ENCODE peak calls at places on chromosomes 2 and 18, in ten cellular contexts. One of them, this sample, is unnamed.
A peak's percentile ranks its signal among the peaks of the same experiment; 100 is the strongest.

GRCh38 chr2:191691016-191691725 is 13.2 kb downstream of the NABP1 start:
- DNase-seq in HFF-Myc: peak; percentile 88
- DNase-seq in ovary: no peak
- DNase-seq in endothelial cell of umbilical vein: peak; percentile 91
- DNase-seq in dorsolateral prefrontal cortex: no peak
- DNase-seq in astrocyte of the spinal cord: peak; percentile 87
- DNase-seq in coronary artery: no peak
- DNase-seq in upper lobe of right lung: no peak
- DNase-seq in body of pancreas: peak; percentile 64
- DNase-seq in WERI-Rb-1: peak; percentile 28
- DNase-seq in this sample: no peak

GRCh38 chr2:208306291-208306690 is 40.2 kb downstream of the PIKFYVE start:
- DNase-seq in coronary artery: no peak
- DNase-seq in endothelial cell of umbilical vein: no peak
- DNase-seq in ovary: no peak
- DNase-seq in upper lobe of right lung: no peak
- DNase-seq in body of pancreas: no peak
- DNase-seq in dorsolateral prefrontal cortex: no peak
- DNase-seq in astrocyte of the spinal cord: peak; percentile 20
- DNase-seq in WERI-Rb-1: no peak
- DNase-seq in HFF-Myc: peak; percentile 36
- DNase-seq in this sample: no peak

GRCh38 chr2:104904889-104905288 is 51.0 kb downstream of the POU3F3 start:
- DNase-seq in body of pancreas: no peak
- DNase-seq in ovary: no peak
- DNase-seq in upper lobe of right lung: no peak
- DNase-seq in coronary artery: no peak
- DNase-seq in endothelial cell of umbilical vein: no peak
- DNase-seq in dorsolateral prefrontal cortex: no peak
- DNase-seq in WERI-Rb-1: no peak
- DNase-seq in astrocyte of the spinal cord: no peak
- DNase-seq in HFF-Myc: no peak
- DNase-seq in this sample: no peak

GRCh38 chr2:96933528-96933927 is 52.9 kb downstream of the FAM178B start:
- DNase-seq in body of pancreas: no peak
- DNase-seq in HFF-Myc: no peak
- DNase-seq in astrocyte of the spinal cord: no peak
- DNase-seq in ovary: no peak
- DNase-seq in dorsolateral prefrontal cortex: no peak
- DNase-seq in WERI-Rb-1: peak; percentile 72
- DNase-seq in coronary artery: no peak
- DNase-seq in endothelial cell of umbilical vein: no peak
- DNase-seq in upper lobe of right lung: no peak
- DNase-seq in this sample: no peak

GRCh38 chr2:40343904-40344303 is 108.0 kb downstream of the SLC8A1 start:
- DNase-seq in upper lobe of right lung: no peak
- DNase-seq in astrocyte of the spinal cord: peak; percentile 67
- DNase-seq in dorsolateral prefrontal cortex: no peak
- DNase-seq in HFF-Myc: no peak
- DNase-seq in body of pancreas: no peak
- DNase-seq in endothelial cell of umbilical vein: no peak
- DNase-seq in WERI-Rb-1: no peak
- DNase-seq in coronary artery: no peak
- DNase-seq in ovary: no peak
- DNase-seq in this sample: no peak

GRCh38 chr18:3236470-3236869 is 11.1 kb upstream of the MYL12A start:
- DNase-seq in upper lobe of right lung: no peak
- DNase-seq in endothelial cell of umbilical vein: no peak
- DNase-seq in coronary artery: no peak
- DNase-seq in dorsolateral prefrontal cortex: no peak
- DNase-seq in ovary: no peak
- DNase-seq in HFF-Myc: no peak
- DNase-seq in WERI-Rb-1: no peak
- DNase-seq in body of pancreas: no peak
- DNase-seq in astrocyte of the spinal cord: no peak
- DNase-seq in this sample: no peak

GRCh38 chr2:47230418-47230817 is 75.3 kb upstream of the STPG4 start:
- DNase-seq in astrocyte of the spinal cord: peak; percentile 70
- DNase-seq in endothelial cell of umbilical vein: no peak
- DNase-seq in HFF-Myc: no peak
- DNase-seq in upper lobe of right lung: no peak
- DNase-seq in ovary: peak; percentile 50
- DNase-seq in coronary artery: peak; percentile 93
- DNase-seq in WERI-Rb-1: no peak
- DNase-seq in body of pancreas: peak; percentile 8
- DNase-seq in dorsolateral prefrontal cortex: no peak
- DNase-seq in this sample: no peak

GRCh38 chr2:191462370-191462769 is 215.6 kb upstream of the NABP1 start:
- DNase-seq in endothelial cell of umbilical vein: no peak
- DNase-seq in WERI-Rb-1: no peak
- DNase-seq in dorsolateral prefrontal cortex: no peak
- DNase-seq in HFF-Myc: no peak
- DNase-seq in upper lobe of right lung: no peak
- DNase-seq in body of pancreas: peak; percentile 80
- DNase-seq in ovary: no peak
- DNase-seq in coronary artery: no peak
- DNase-seq in astrocyte of the spinal cord: no peak
- DNase-seq in this sample: no peak

GRCh38 chr2:20052872-20053281 is 1.4 kb upstream of the LAPTM4A start:
- DNase-seq in astrocyte of the spinal cord: peak; percentile 80
- DNase-seq in HFF-Myc: peak; percentile 53
- DNase-seq in body of pancreas: peak; percentile 63
- DNase-seq in upper lobe of right lung: peak; percentile 85
- DNase-seq in dorsolateral prefrontal cortex: no peak
- DNase-seq in ovary: peak; percentile 67
- DNase-seq in endothelial cell of umbilical vein: peak; percentile 80
- DNase-seq in WERI-Rb-1: peak; percentile 80
- DNase-seq in coronary artery: peak; percentile 77
- DNase-seq in this sample: no peak

GRCh38 chr2:20052229-20052871 is 922 bp upstream of the LAPTM4A start:
- DNase-seq in upper lobe of right lung: no peak
- DNase-seq in endothelial cell of umbilical vein: no peak
- DNase-seq in HFF-Myc: no peak
- DNase-seq in astrocyte of the spinal cord: no peak
- DNase-seq in body of pancreas: no peak
- DNase-seq in WERI-Rb-1: no peak
- DNase-seq in ovary: no peak
- DNase-seq in coronary artery: no peak
- DNase-seq in dorsolateral prefrontal cortex: no peak
- DNase-seq in this sample: no peak

GRCh38 chr2:20050712-20051517 is 513 bp downstream of the LAPTM4A start:
- DNase-seq in HFF-Myc: peak; percentile 48
- DNase-seq in WERI-Rb-1: peak; percentile 81
- DNase-seq in endothelial cell of umbilical vein: peak; percentile 75
- DNase-seq in ovary: peak; percentile 57
- DNase-seq in upper lobe of right lung: no peak
- DNase-seq in astrocyte of the spinal cord: peak; percentile 70
- DNase-seq in dorsolateral prefrontal cortex: peak; percentile 54
- DNase-seq in body of pancreas: peak; percentile 56
- DNase-seq in coronary artery: peak; percentile 76
- DNase-seq in this sample: no peak

GRCh38 chr2:20050104-20050711 is 1.2 kb downstream of the LAPTM4A start:
- DNase-seq in body of pancreas: no peak
- DNase-seq in HFF-Myc: no peak
- DNase-seq in astrocyte of the spinal cord: peak; percentile 68
- DNase-seq in WERI-Rb-1: peak; percentile 30
- DNase-seq in endothelial cell of umbilical vein: peak; percentile 70
- DNase-seq in dorsolateral prefrontal cortex: no peak
- DNase-seq in coronary artery: no peak
- DNase-seq in upper lobe of right lung: no peak
- DNase-seq in ovary: peak; percentile 26
- DNase-seq in this sample: no peak

DNA sequence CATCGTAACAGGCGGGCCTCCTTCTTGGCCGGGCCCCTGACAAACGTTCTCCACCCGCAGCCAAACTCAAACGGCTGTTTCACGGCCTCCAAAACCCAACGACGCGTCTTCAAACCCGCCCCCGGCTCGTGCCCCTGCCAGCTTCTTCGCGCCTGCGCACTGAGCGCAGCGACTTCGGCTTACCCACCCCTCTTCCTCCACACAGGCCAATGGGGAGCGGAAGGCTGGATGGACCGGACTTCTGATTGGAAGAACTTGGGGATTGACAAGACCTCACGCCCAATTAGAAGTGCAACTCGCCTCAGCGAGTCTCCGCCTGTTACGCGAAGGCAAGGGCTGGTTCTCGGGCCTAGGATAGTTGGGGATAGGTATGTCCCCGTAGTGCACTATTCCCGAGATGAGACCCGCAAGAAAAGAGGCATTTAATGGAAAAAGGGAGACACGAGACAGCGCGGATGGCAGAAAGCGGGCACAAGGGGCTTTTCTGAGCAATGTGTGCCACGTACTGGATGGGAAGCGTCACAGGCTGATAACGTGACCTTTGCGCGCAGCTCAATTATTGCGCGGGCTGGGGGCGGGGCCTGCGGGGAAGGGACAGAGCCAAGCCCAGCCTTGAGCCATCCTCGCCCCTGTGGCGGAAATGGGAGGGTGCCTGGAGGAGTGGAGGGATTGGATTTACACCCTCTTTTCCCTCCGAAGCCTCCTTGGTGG is at the start of gene LAPTM4A:
- DNase-seq in astrocyte of the spinal cord: peak; percentile 100
- DNase-seq in ovary: peak; percentile 99
- DNase-seq in dorsolateral prefrontal cortex: peak; percentile 99
- DNase-seq in endothelial cell of umbilical vein: peak; percentile 100
- DNase-seq in HFF-Myc: peak; percentile 100
- DNase-seq in body of pancreas: peak; percentile 98
- DNase-seq in coronary artery: peak; percentile 100
- DNase-seq in WERI-Rb-1: peak; percentile 100
- DNase-seq in upper lobe of right lung: peak; percentile 99
- DNase-seq in this sample: peak; percentile 99
- TF ChIP-seq CTCF in astrocyte of the spinal cord: no peak
- TF ChIP-seq CTCF in ovary: peak; percentile 45
- TF ChIP-seq CTCF in dorsolateral prefrontal cortex: peak; percentile 41
- TF ChIP-seq CTCF in endothelial cell of umbilical vein: no peak
- TF ChIP-seq CTCF in HFF-Myc: no peak
- TF ChIP-seq CTCF in body of pancreas: peak; percentile 53
- TF ChIP-seq CTCF in coronary artery: no peak
- TF ChIP-seq CTCF in WERI-Rb-1: peak; percentile 4
- TF ChIP-seq CTCF in upper lobe of right lung: peak; percentile 10
- TF ChIP-seq CTCF in this sample: no peak

GRCh38 chr2:70570041-70570661 is 16.5 kb upstream of the TGFA start:
- DNase-seq in upper lobe of right lung: no peak
- DNase-seq in astrocyte of the spinal cord: no peak
- DNase-seq in endothelial cell of umbilical vein: no peak
- DNase-seq in coronary artery: no peak
- DNase-seq in HFF-Myc: peak; percentile 24
- DNase-seq in ovary: no peak
- DNase-seq in dorsolateral prefrontal cortex: no peak
- DNase-seq in WERI-Rb-1: no peak
- DNase-seq in body of pancreas: peak; percentile 16
- DNase-seq in this sample: no peak

GRCh38 chr2:70566906-70567305 is 13.3 kb upstream of the TGFA start:
- DNase-seq in upper lobe of right lung: no peak
- DNase-seq in astrocyte of the spinal cord: no peak
- DNase-seq in ovary: no peak
- DNase-seq in endothelial cell of umbilical vein: no peak
- DNase-seq in dorsolateral prefrontal cortex: no peak
- DNase-seq in WERI-Rb-1: no peak
- DNase-seq in body of pancreas: no peak
- DNase-seq in HFF-Myc: no peak
- DNase-seq in coronary artery: no peak
- DNase-seq in this sample: no peak

GRCh38 chr2:70565039-70565731 is 11.6 kb upstream of the TGFA start:
- DNase-seq in body of pancreas: no peak
- DNase-seq in dorsolateral prefrontal cortex: peak; percentile 90
- DNase-seq in HFF-Myc: no peak
- DNase-seq in coronary artery: no peak
- DNase-seq in ovary: no peak
- DNase-seq in upper lobe of right lung: no peak
- DNase-seq in endothelial cell of umbilical vein: no peak
- DNase-seq in astrocyte of the spinal cord: no peak
- DNase-seq in WERI-Rb-1: no peak
- DNase-seq in this sample: no peak

GRCh38 chr2:70566464-70566863 is 12.8 kb upstream of the TGFA start:
- DNase-seq in ovary: no peak
- DNase-seq in endothelial cell of umbilical vein: no peak
- DNase-seq in upper lobe of right lung: no peak
- DNase-seq in astrocyte of the spinal cord: no peak
- DNase-seq in coronary artery: no peak
- DNase-seq in body of pancreas: no peak
- DNase-seq in dorsolateral prefrontal cortex: no peak
- DNase-seq in HFF-Myc: no peak
- DNase-seq in WERI-Rb-1: no peak
- DNase-seq in this sample: no peak

DNA sequence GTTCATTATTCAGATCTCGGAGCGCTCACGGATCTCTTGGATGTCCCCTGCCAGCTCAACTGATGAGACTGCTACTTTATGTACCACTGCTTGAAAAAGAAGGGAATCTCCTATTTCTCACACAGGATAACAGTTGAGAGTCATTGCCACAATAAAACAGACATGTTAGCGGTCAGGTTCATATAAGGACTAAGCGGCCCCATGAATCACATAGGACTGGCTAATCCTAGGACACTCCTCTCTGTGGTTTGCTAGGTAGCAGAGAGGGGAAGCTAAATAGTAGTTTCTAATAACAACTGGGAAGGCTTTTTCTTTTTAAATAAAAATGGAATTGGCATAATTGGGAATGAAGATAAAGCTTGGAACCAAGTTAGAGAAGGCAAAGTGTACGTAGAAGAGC is 15.9 kb upstream of the TGFA start:
- DNase-seq in endothelial cell of umbilical vein: no peak
- DNase-seq in body of pancreas: no peak
- DNase-seq in upper lobe of right lung: no peak
- DNase-seq in dorsolateral prefrontal cortex: no peak
- DNase-seq in WERI-Rb-1: no peak
- DNase-seq in ovary: no peak
- DNase-seq in astrocyte of the spinal cord: no peak
- DNase-seq in coronary artery: no peak
- DNase-seq in HFF-Myc: no peak
- DNase-seq in this sample: no peak
- H3K4me3 ChIP-seq in endothelial cell of umbilical vein: no peak overlapping the region
- H3K4me3 ChIP-seq in body of pancreas: no peak overlapping the region
- H3K4me3 ChIP-seq in upper lobe of right lung: no peak overlapping the region
- H3K4me3 ChIP-seq in dorsolateral prefrontal cortex: no peak overlapping the region
- H3K4me3 ChIP-seq in WERI-Rb-1: no peak overlapping the region
- H3K4me3 ChIP-seq in ovary: no peak overlapping the region
- H3K4me3 ChIP-seq in astrocyte of the spinal cord: no peak overlapping the region
- H3K4me3 ChIP-seq in coronary artery: no peak overlapping the region
- H3K4me3 ChIP-seq in HFF-Myc: no peak overlapping the region
- H3K4me3 ChIP-seq in this sample: no peak overlapping the region

GRCh38 chr2:37812414-37812813 is 112.7 kb upstream of the RMDN2 start:
- DNase-seq in ovary: no peak
- DNase-seq in dorsolateral prefrontal cortex: no peak
- DNase-seq in body of pancreas: no peak
- DNase-seq in HFF-Myc: no peak
- DNase-seq in coronary artery: no peak
- DNase-seq in endothelial cell of umbilical vein: no peak
- DNase-seq in upper lobe of right lung: no peak
- DNase-seq in WERI-Rb-1: no peak
- DNase-seq in astrocyte of the spinal cord: no peak
- DNase-seq in this sample: no peak
- TF ChIP-seq CTCF in ovary: no peak
- TF ChIP-seq CTCF in dorsolateral prefrontal cortex: no peak
- TF ChIP-seq CTCF in body of pancreas: no peak
- TF ChIP-seq CTCF in HFF-Myc: no peak
- TF ChIP-seq CTCF in coronary artery: no peak
- TF ChIP-seq CTCF in endothelial cell of umbilical vein: no peak
- TF ChIP-seq CTCF in upper lobe of right lung: no peak
- TF ChIP-seq CTCF in WERI-Rb-1: no peak
- TF ChIP-seq CTCF in astrocyte of the spinal cord: no peak
- TF ChIP-seq CTCF in this sample: no peak

DNA sequence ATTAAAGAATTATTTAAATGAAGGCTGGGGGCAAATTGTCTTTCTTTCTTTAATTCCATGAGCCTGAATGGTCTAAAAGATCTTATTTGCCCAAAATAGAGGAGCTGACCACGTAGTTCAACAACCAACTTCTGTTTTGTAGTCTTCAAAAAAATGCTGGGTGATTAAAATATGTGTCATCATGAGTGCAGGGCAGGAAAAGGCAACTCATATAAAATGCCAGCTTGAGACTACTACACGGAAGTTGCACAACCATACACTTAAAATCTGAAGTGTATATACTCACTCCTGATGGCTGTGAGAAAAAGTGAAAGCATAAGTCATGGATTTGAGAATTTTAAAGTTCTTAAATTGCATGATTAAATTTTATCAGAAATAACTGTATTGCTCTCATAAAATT is 210.9 kb downstream of the DYM start:
- DNase-seq in WERI-Rb-1: no peak
- DNase-seq in body of pancreas: no peak
- DNase-seq in upper lobe of right lung: no peak
- DNase-seq in astrocyte of the spinal cord: peak; percentile 66
- DNase-seq in endothelial cell of umbilical vein: peak; percentile 71
- DNase-seq in HFF-Myc: peak; percentile 27
- DNase-seq in ovary: no peak
- DNase-seq in coronary artery: no peak
- DNase-seq in dorsolateral prefrontal cortex: no peak
- DNase-seq in this sample: peak; percentile 35
- H3K4me3 ChIP-seq in WERI-Rb-1: no peak overlapping the region
- H3K4me3 ChIP-seq in body of pancreas: no peak overlapping the region
- H3K4me3 ChIP-seq in upper lobe of right lung: no peak overlapping the region
- H3K4me3 ChIP-seq in astrocyte of the spinal cord: no peak overlapping the region
- H3K4me3 ChIP-seq in endothelial cell of umbilical vein: no peak overlapping the region
- H3K4me3 ChIP-seq in HFF-Myc: no peak overlapping the region
- H3K4me3 ChIP-seq in ovary: no peak overlapping the region
- H3K4me3 ChIP-seq in coronary artery: no peak overlapping the region
- H3K4me3 ChIP-seq in dorsolateral prefrontal cortex: no peak overlapping the region
- H3K4me3 ChIP-seq in this sample: no peak overlapping the region